ENCODE peak calls at places on chromosome 3, in ten cellular contexts. Z, S, L, D, B, F, I, V, A and T are unnamed samples.

GRCh38 chr3:178671261-178672191 is 135.3 kb downstream of the KCNMB2 start:
- DNase-seq in Z (no peak), S (no peak), L (no peak), D (no peak), B (peak), F (no peak), I (no peak), V (peak), A (no peak), T (no peak)

GRCh38 chr3:140571836-140572235 is 106.0 kb upstream of the TRIM42 start:
- DNase-seq in Z (no peak), S (no peak), L (no peak), D (no peak), B (no peak), F (peak), I (no peak), V (no peak), A (no peak), T (no peak)

GRCh38 chr3:72766866-72767265 is 81.4 kb downstream of the SHQ1 start:
- DNase-seq in Z (no peak), S (no peak), L (no peak), D (no peak), B (no peak), F (no peak), I (no peak), V (no peak), A (no peak), T (no peak)

GRCh38 chr3:169280010-169280585 is 383.4 kb downstream of the MECOM start:
- DNase-seq in Z (no peak), S (no peak), L (no peak), D (no peak), B (no peak), F (no peak), I (no peak), V (no peak), A (no peak), T (no peak)

GRCh38 chr3:8576841-8577553 is 67.6 kb downstream of the SSUH2 start:
- DNase-seq in Z (no peak), S (no peak), L (no peak), D (peak), B (no peak), F (no peak), I (no peak), V (no peak), A (no peak), T (peak)

GRCh38 chr3:130414457-130414856 is 69.0 kb downstream of the COL6A5 start:
- DNase-seq in Z (no peak), S (no peak), L (no peak), D (no peak), B (no peak), F (no peak), I (no peak), V (no peak), A (no peak), T (no peak)

GRCh38 chr3:66555214-66555844 is 54.5 kb upstream of the LRIG1 start:
- DNase-seq in Z (no peak), S (no peak), L (no peak), D (no peak), B (no peak), F (no peak), I (no peak), V (no peak), A (no peak), T (no peak)

GRCh38 chr3:153722157-153722556 is 399.0 kb upstream of the ARHGEF26 start:
- DNase-seq in Z (no peak), S (no peak), L (no peak), D (no peak), B (no peak), F (no peak), I (no peak), V (no peak), A (no peak), T (no peak)

GRCh38 chr3:33025648-33026178 is 71.2 kb downstream of the GLB1 start:
- DNase-seq in Z (no peak), S (no peak), L (no peak), D (no peak), B (no peak), F (no peak), I (no peak), V (no peak), A (no peak), T (no peak)

GRCh38 chr3:131067983-131068382 is 41.3 kb downstream of the NEK11 start:
- DNase-seq in Z (no peak), S (no peak), L (no peak), D (peak), B (no peak), F (peak), I (no peak), V (no peak), A (no peak), T (no peak)

GRCh38 chr3:112561085-112561692 is 573 bp downstream of the ATG3 start:
- DNase-seq in Z (peak), S (peak), L (peak), D (peak), B (peak), F (peak), I (peak), V (peak), A (peak), T (peak)

GRCh38 chr3:33544126-33544525 is 103.9 kb upstream of the UBP1 start:
- DNase-seq in Z (no peak), S (no peak), L (no peak), D (no peak), B (no peak), F (no peak), I (no peak), V (no peak), A (no peak), T (no peak)

GRCh38 chr3:179732661-179733348 is 80.0 kb downstream of the USP13 start:
- DNase-seq in Z (peak), S (no peak), L (no peak), D (no peak), B (no peak), F (peak), I (no peak), V (no peak), A (no peak), T (no peak)

GRCh38 chr3:126166009-126166408 is 14.4 kb downstream of the ALDH1L1 start:
- DNase-seq in Z (no peak), S (no peak), L (no peak), D (no peak), B (no peak), F (no peak), I (no peak), V (no peak), A (no peak), T (no peak)

GRCh38 chr3:195760345-195760983 is 39.7 kb downstream of the MUC20 start:
- DNase-seq in Z (no peak), S (no peak), L (no peak), D (no peak), B (no peak), F (no peak), I (peak), V (no peak), A (no peak), T (no peak)